ENCODE peak calls at places on chromosomes 12 and 14, in five cellular contexts. One of them, this sample, is unnamed.

GRCh38 chr12:116657921-116658495 is 79.9 kb downstream of the SPRING1 start:
- DNase-seq in lower leg skin: peak; percentile 32
- DNase-seq in RWPE2: no peak
- DNase-seq in fibroblast of mammary gland: no peak
- DNase-seq in AG04450: no peak
- DNase-seq in this sample: no peak

GRCh38 chr14:95300002-95300696 is 19.6 kb downstream of the CLMN start:
- DNase-seq in lower leg skin: no peak
- DNase-seq in RWPE2: peak; percentile 12
- DNase-seq in fibroblast of mammary gland: no peak
- DNase-seq in AG04450: no peak
- DNase-seq in this sample: no peak

GRCh38 chr14:88468396-88468795 is 82.9 kb downstream of the SPATA7 start:
- DNase-seq in lower leg skin: no peak
- DNase-seq in RWPE2: no peak
- DNase-seq in fibroblast of mammary gland: peak; percentile 37
- DNase-seq in AG04450: peak; percentile 59
- DNase-seq in this sample: no peak

GRCh38 chr14:62289471-62289870 is 527.3 kb downstream of the SNAPC1 start:
- DNase-seq in lower leg skin: no peak
- DNase-seq in RWPE2: no peak
- DNase-seq in fibroblast of mammary gland: peak; percentile 22
- DNase-seq in AG04450: peak; percentile 32
- DNase-seq in this sample: no peak

GRCh38 chr14:100878271-100879146 is 25.0 kb downstream of the RTL1 start:
- DNase-seq in lower leg skin: no peak
- DNase-seq in RWPE2: peak; percentile 56
- DNase-seq in fibroblast of mammary gland: no peak
- DNase-seq in AG04450: no peak
- DNase-seq in this sample: no peak

GRCh38 chr12:53674977-53675700 is 744 bp downstream of the ATP5MC2 start:
- DNase-seq in lower leg skin: no peak
- DNase-seq in RWPE2: no peak
- DNase-seq in fibroblast of mammary gland: peak; percentile 43
- DNase-seq in AG04450: no peak
- DNase-seq in this sample: no peak

GRCh38 chr14:90811641-90812040 is 4.6 kb downstream of the TTC7B start:
- DNase-seq in lower leg skin: no peak
- DNase-seq in RWPE2: no peak
- DNase-seq in fibroblast of mammary gland: no peak
- DNase-seq in AG04450: no peak
- DNase-seq in this sample: no peak

GRCh38 chr12:70648191-70648590 is 11.0 kb upstream of the PTPRB start:
- DNase-seq in lower leg skin: no peak
- DNase-seq in RWPE2: no peak
- DNase-seq in fibroblast of mammary gland: peak; percentile 11
- DNase-seq in AG04450: no peak
- DNase-seq in this sample: no peak

DNA sequence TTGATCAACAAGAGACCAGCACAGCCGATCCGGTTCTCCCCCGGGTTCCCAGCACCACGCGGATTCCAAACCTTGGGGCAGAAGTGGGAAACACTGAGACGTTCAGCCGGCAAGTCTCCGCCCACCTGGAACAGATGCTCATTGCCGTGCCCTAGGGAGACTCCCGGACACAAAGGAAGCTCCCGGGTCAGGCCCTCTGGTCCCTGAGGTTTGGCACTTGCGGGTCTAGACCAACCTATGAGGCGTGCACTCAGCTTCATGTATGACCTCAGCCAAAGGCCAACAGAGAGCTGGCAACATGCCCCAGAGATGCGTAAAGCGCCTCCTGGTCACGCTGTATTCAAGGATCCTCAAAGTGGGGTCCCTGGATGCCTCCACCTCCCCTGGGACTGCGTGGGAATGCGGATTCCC is 2.5 kb downstream of the RIMBP2 start:
- DNase-seq in lower leg skin: peak; percentile 84
- DNase-seq in RWPE2: no peak
- DNase-seq in fibroblast of mammary gland: no peak
- DNase-seq in AG04450: no peak
- DNase-seq in this sample: no peak
- H3K4me3 ChIP-seq in lower leg skin: no peak overlapping the region
- H3K4me3 ChIP-seq in RWPE2: no peak overlapping the region
- H3K4me3 ChIP-seq in fibroblast of mammary gland: no peak overlapping the region
- H3K4me3 ChIP-seq in AG04450: no peak overlapping the region
- H3K4me3 ChIP-seq in this sample: no peak overlapping the region

DNA sequence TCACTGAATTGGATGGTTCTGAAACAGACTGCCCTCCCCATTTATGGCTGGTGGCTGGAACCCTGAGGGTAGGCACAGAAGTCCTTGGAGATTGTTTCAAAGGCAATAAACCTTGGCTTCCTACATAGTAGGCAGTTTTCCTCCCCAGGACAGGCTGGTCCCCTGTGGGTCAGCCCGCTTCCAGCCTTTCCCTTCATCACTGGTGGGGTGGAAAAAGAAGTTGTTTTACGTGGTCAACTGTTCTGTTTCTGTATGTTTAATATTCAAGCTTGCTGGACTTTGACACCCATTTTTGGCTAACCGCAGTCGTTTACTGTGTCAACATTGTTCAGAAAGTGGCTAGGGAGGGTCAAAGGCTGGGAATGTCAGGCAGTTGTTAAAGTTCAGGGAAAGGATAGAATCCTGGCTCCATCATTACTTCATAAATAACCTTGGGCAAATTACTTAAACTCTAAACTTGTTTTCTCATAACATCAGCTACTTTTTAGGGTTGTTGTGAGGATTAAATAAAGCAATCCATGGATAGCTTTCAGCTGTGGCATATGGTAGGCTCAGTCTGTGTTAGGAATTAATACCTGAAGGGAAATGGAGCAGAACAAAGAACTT is 2.4 kb downstream of the KLHDC2 start:
- DNase-seq in lower leg skin: no peak
- DNase-seq in RWPE2: no peak
- DNase-seq in fibroblast of mammary gland: peak; percentile 25
- DNase-seq in AG04450: no peak
- DNase-seq in this sample: no peak
- H3K4me3 ChIP-seq in lower leg skin: no peak overlapping the region
- H3K4me3 ChIP-seq in RWPE2: no peak overlapping the region
- H3K4me3 ChIP-seq in fibroblast of mammary gland: peak overlapping the region; percentile 90
- H3K4me3 ChIP-seq in AG04450: no peak overlapping the region
- H3K4me3 ChIP-seq in this sample: no peak overlapping the region

GRCh38 chr12:6950401-6950801 is 755 bp upstream of the PTPN6 start:
- DNase-seq in lower leg skin: no peak
- DNase-seq in RWPE2: no peak
- DNase-seq in fibroblast of mammary gland: no peak
- DNase-seq in AG04450: no peak
- DNase-seq in this sample: no peak
- H3K4me3 ChIP-seq in lower leg skin: no peak overlapping the region
- H3K4me3 ChIP-seq in RWPE2: no peak overlapping the region
- H3K4me3 ChIP-seq in fibroblast of mammary gland: no peak overlapping the region
- H3K4me3 ChIP-seq in AG04450: no peak overlapping the region
- H3K4me3 ChIP-seq in this sample: no peak overlapping the region

GRCh38 chr14:65637780-65638179 is 225.2 kb downstream of the FUT8 start:
- DNase-seq in lower leg skin: no peak
- DNase-seq in RWPE2: no peak
- DNase-seq in fibroblast of mammary gland: peak; percentile 54
- DNase-seq in AG04450: no peak
- DNase-seq in this sample: no peak
- H3K4me3 ChIP-seq in lower leg skin: no peak overlapping the region
- H3K4me3 ChIP-seq in RWPE2: no peak overlapping the region
- H3K4me3 ChIP-seq in fibroblast of mammary gland: no peak overlapping the region
- H3K4me3 ChIP-seq in AG04450: no peak overlapping the region
- H3K4me3 ChIP-seq in this sample: no peak overlapping the region

GRCh38 chr14:99201351-99202073 is 70.5 kb downstream of the BCL11B start:
- DNase-seq in lower leg skin: no peak
- DNase-seq in RWPE2: no peak
- DNase-seq in fibroblast of mammary gland: no peak
- DNase-seq in AG04450: no peak
- DNase-seq in this sample: no peak

GRCh38 chr14:99200654-99201005 is 71.4 kb downstream of the BCL11B start:
- DNase-seq in lower leg skin: no peak
- DNase-seq in RWPE2: no peak
- DNase-seq in fibroblast of mammary gland: no peak
- DNase-seq in AG04450: no peak
- DNase-seq in this sample: no peak

GRCh38 chr14:99203801-99204200 is 68.2 kb downstream of the BCL11B start:
- DNase-seq in lower leg skin: no peak
- DNase-seq in RWPE2: no peak
- DNase-seq in fibroblast of mammary gland: no peak
- DNase-seq in AG04450: no peak
- DNase-seq in this sample: no peak

GRCh38 chr14:99203080-99203479 is 68.9 kb downstream of the BCL11B start:
- DNase-seq in lower leg skin: no peak
- DNase-seq in RWPE2: no peak
- DNase-seq in fibroblast of mammary gland: no peak
- DNase-seq in AG04450: no peak
- DNase-seq in this sample: no peak

GRCh38 chr14:99202516-99202915 is 69.5 kb downstream of the BCL11B start:
- DNase-seq in lower leg skin: no peak
- DNase-seq in RWPE2: no peak
- DNase-seq in fibroblast of mammary gland: no peak
- DNase-seq in AG04450: no peak
- DNase-seq in this sample: no peak
- H3K4me3 ChIP-seq in lower leg skin: no peak overlapping the region
- H3K4me3 ChIP-seq in RWPE2: no peak overlapping the region
- H3K4me3 ChIP-seq in fibroblast of mammary gland: no peak overlapping the region
- H3K4me3 ChIP-seq in AG04450: no peak overlapping the region
- H3K4me3 ChIP-seq in this sample: no peak overlapping the region

GRCh38 chr14:35533357-35534129 is 421 bp upstream of the INSM2 start:
- DNase-seq in lower leg skin: no peak
- DNase-seq in RWPE2: peak; percentile 87
- DNase-seq in fibroblast of mammary gland: peak; percentile 21
- DNase-seq in AG04450: no peak
- DNase-seq in this sample: peak; percentile 46

GRCh38 chr14:35531960-35532747 is 1.8 kb upstream of the INSM2 start:
- DNase-seq in lower leg skin: no peak
- DNase-seq in RWPE2: no peak
- DNase-seq in fibroblast of mammary gland: no peak
- DNase-seq in AG04450: no peak
- DNase-seq in this sample: no peak

GRCh38 chr14:35534884-35535793 is 1.2 kb downstream of the INSM2 start:
- DNase-seq in lower leg skin: peak; percentile 86
- DNase-seq in RWPE2: peak; percentile 84
- DNase-seq in fibroblast of mammary gland: peak; percentile 60
- DNase-seq in AG04450: peak; percentile 24
- DNase-seq in this sample: peak; percentile 44

GRCh38 chr14:35534130-35534883 is at the start of gene INSM2:
- DNase-seq in lower leg skin: peak; percentile 84
- DNase-seq in RWPE2: no peak
- DNase-seq in fibroblast of mammary gland: no peak
- DNase-seq in AG04450: no peak
- DNase-seq in this sample: no peak

DNA sequence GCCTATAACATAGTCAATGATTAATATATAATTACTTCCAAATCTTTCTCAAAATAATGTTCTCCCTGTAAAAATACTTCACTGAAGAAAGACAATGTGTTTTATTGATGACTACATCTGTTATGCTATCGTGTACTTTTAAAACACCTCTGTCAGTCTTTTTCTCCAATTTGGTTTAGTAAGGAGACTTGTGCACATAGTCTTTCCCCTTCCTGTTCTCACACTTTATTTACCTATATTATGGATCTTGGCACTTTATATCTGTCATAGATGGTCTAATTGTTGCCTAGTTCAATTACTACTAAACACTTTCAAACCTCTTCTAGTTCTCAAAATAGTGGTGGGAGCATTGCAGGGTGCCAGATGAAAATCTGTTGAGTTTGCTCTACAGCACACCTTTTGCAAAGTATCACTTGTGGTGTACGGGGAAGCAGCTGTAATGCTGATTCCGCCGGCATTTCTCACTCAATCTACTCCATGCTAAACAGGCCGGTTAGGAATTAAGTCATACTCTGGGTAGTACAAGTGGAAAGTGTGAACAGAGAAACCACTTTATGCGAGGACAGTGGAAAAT is 1.1 kb upstream of the INSM2 start:
- DNase-seq in lower leg skin: no peak
- DNase-seq in RWPE2: no peak
- DNase-seq in fibroblast of mammary gland: no peak
- DNase-seq in AG04450: no peak
- DNase-seq in this sample: no peak
- H3K4me3 ChIP-seq in lower leg skin: no peak overlapping the region
- H3K4me3 ChIP-seq in RWPE2: peak overlapping the region; percentile 32
- H3K4me3 ChIP-seq in fibroblast of mammary gland: peak overlapping the region; percentile 50
- H3K4me3 ChIP-seq in AG04450: peak overlapping the region; percentile 65
- H3K4me3 ChIP-seq in this sample: peak overlapping the region; percentile 58